ENCODE peak calls at places on chromosomes 12 and 14, in five cellular contexts. Z, X, E, I and V are unnamed samples.

GRCh38 chr12:56158926-56159461 is 835 bp downstream of the MYL6 start:
- DNase-seq in Z (no peak), X (peak; percentile 93), E (peak; percentile 70), I (peak; percentile 88), V (peak; percentile 81)

GRCh38 chr12:124720687-124721500 is 142.8 kb downstream of the SCARB1 start:
- DNase-seq in Z (peak; percentile 96), X (no peak), E (peak; percentile 84), I (peak; percentile 62), V (peak; percentile 66)

GRCh38 chr12:107992870-107993451 is 136.1 kb upstream of the WSCD2 start:
- DNase-seq in Z (peak; percentile 47), X (no peak), E (peak; percentile 2), I (no peak), V (no peak)

GRCh38 chr12:57126061-57126460 is 2.2 kb upstream of the LRP1 start:
- DNase-seq in Z (no peak), X (no peak), E (no peak), I (no peak), V (no peak)

GRCh38 chr12:6927379-6927991 is at the start of gene ATN1:
- DNase-seq in Z (peak; percentile 44), X (peak; percentile 87), E (peak; percentile 82), I (peak; percentile 92), V (peak; percentile 86)

GRCh38 chr12:117076410-117077372 is 22.5 kb downstream of the TESC start:
- DNase-seq in Z (no peak), X (no peak), E (no peak), I (no peak), V (no peak)

GRCh38 chr12:57096099-57096572 is 7.2 kb downstream of the NAB2 start:
- DNase-seq in Z (no peak), X (no peak), E (no peak), I (peak; percentile 66), V (no peak)

GRCh38 chr14:52692248-52692962 is 3.0 kb downstream of the ERO1A start:
- DNase-seq in Z (no peak), X (no peak), E (no peak), I (peak; percentile 79), V (no peak)

GRCh38 chr14:21267886-21268611 is 1.2 kb downstream of the HNRNPC start:
- DNase-seq in Z (no peak), X (no peak), E (no peak), I (no peak), V (no peak)

GRCh38 chr12:100995771-100996170 is 201.2 kb downstream of the ANO4 start:
- DNase-seq in Z (no peak), X (no peak), E (peak; percentile 30), I (no peak), V (no peak)

GRCh38 chr14:67765192-67765834 is 51.1 kb downstream of the ZFYVE26 start:
- DNase-seq in Z (no peak), X (no peak), E (no peak), I (no peak), V (no peak)

GRCh38 chr14:90443161-90444076 is 46.6 kb downstream of the CALM1 start:
- DNase-seq in Z (no peak), X (no peak), E (no peak), I (no peak), V (no peak)

GRCh38 chr12:94969424-94969823 is 34.1 kb downstream of the NDUFA12 start:
- DNase-seq in Z (no peak), X (no peak), E (no peak), I (no peak), V (no peak)

GRCh38 chr12:12016284-12017100 is 54.2 kb upstream of the BCL2L14 start:
- DNase-seq in Z (no peak), X (no peak), E (no peak), I (no peak), V (no peak)

GRCh38 chr14:91722386-91722785 is 9.5 kb downstream of the CATSPERB start:
- DNase-seq in Z (no peak), X (no peak), E (no peak), I (peak; percentile 18), V (no peak)

GRCh38 chr12:65925626-65926025 is 101.3 kb downstream of the HMGA2 start:
- DNase-seq in Z (no peak), X (no peak), E (no peak), I (no peak), V (no peak)

GRCh38 chr12:130436741-130437501 is 99.2 kb downstream of the PIWIL1 start:
- DNase-seq in Z (no peak), X (peak; percentile 21), E (no peak), I (no peak), V (no peak)

GRCh38 chr14:22865424-22866215 is 5.9 kb upstream of the LRP10 start:
- DNase-seq in Z (no peak), X (no peak), E (no peak), I (no peak), V (no peak)

GRCh38 chr14:76456891-76457586 is 81.1 kb downstream of the ESRRB start:
- DNase-seq in Z (no peak), X (no peak), E (no peak), I (no peak), V (no peak)

GRCh38 chr14:96979611-96980074 is 182.5 kb downstream of the VRK1 start:
- DNase-seq in Z (no peak), X (no peak), E (no peak), I (no peak), V (no peak)

GRCh38 chr12:130764475-130765185 is 48.5 kb upstream of the RIMBP2 start:
- DNase-seq in Z (no peak), X (no peak), E (peak; percentile 32), I (peak; percentile 18), V (no peak)

GRCh38 chr12:128572311-128572810 is 251.4 kb downstream of the SLC15A4 start:
- DNase-seq in Z (no peak), X (no peak), E (no peak), I (no peak), V (no peak)

GRCh38 chr14:36014236-36014635 is 162.3 kb downstream of the PTCSC3 start:
- DNase-seq in Z (no peak), X (no peak), E (no peak), I (no peak), V (no peak)

GRCh38 chr12:50579757-50580267 is 75.0 kb downstream of the DIP2B start:
- DNase-seq in Z (no peak), X (no peak), E (peak; percentile 27), I (no peak), V (no peak)

GRCh38 chr12:96396914-96397313 is 3.3 kb downstream of the CDK17 start:
- DNase-seq in Z (no peak), X (no peak), E (no peak), I (no peak), V (no peak)

GRCh38 chr12:116222358-116222757 is 55.1 kb downstream of the MED13L start:
- DNase-seq in Z (no peak), X (peak; percentile 33), E (peak; percentile 95), I (peak; percentile 91), V (no peak)

GRCh38 chr12:130468700-130469245 is 131.1 kb downstream of the PIWIL1 start:
- DNase-seq in Z (no peak), X (no peak), E (no peak), I (no peak), V (no peak)

GRCh38 chr12:54364413-54364812 is at the start of gene GPR84:
- DNase-seq in Z (no peak), X (no peak), E (no peak), I (peak; percentile 38), V (no peak)

GRCh38 chr14:98162829-98163228 is 1109.2 kb downstream of the BCL11B start:
- DNase-seq in Z (no peak), X (no peak), E (no peak), I (no peak), V (no peak)

GRCh38 chr14:99522934-99523660 is 41.9 kb downstream of the CCNK start:
- DNase-seq in Z (no peak), X (no peak), E (peak; percentile 78), I (peak; percentile 43), V (peak; percentile 15)